ENCODE peak calls at places on chromosomes 2 and 18, in six cellular contexts. F is mucosa of descending colon, Y is mammary epithelial cell, K is BJ, Z is IMR-90, R is HCT116. M is an unnamed sample. For H3K36me3, the result is how much of the 10 kb centered on the place peaks cover.

GRCh38 chr2:177314194-177314593 is 49.7 kb upstream of the NFE2L2 start:
- DNase-seq in Y (peak), F (no peak), R (no peak), K (peak), Z (peak), M (no peak)

GRCh38 chr18:59501876-59502221 is 142.8 kb upstream of the LMAN1 start:
- DNase-seq in F (no peak), Z (no peak), K (no peak), R (no peak), Y (no peak), M (no peak)

GRCh38 chr2:140905078-140905781 is 1225.6 kb downstream of the LRP1B start:
- DNase-seq in K (no peak), Z (no peak), R (no peak), Y (no peak), F (no peak), M (no peak)

GRCh38 chr2:101125374-101125773 is 25.8 kb downstream of the TBC1D8 start:
- DNase-seq in K (no peak), Y (peak), F (no peak), R (peak), Z (no peak), M (no peak)

GRCh38 chr2:120228503-120228902 is 5.3 kb upstream of the TMEM185B start:
- DNase-seq in Z (no peak), K (no peak), Y (no peak), F (no peak), R (no peak), M (no peak)

GRCh38 chr2:54387592-54387991 is 68.5 kb upstream of the SPTBN1 start:
- DNase-seq in K (no peak), Y (no peak), R (no peak), Z (no peak), F (no peak), M (no peak)

GRCh38 chr2:9481257-9481922 is 7.0 kb downstream of the IAH1 start:
- DNase-seq in Y (peak), F (no peak), K (no peak), Z (peak), R (no peak), M (no peak)

GRCh38 chr2:127429291-127429690 is 11.1 kb downstream of the PROC start:
- DNase-seq in K (no peak), R (no peak), F (no peak), Y (no peak), Z (no peak), M (no peak)

GRCh38 chr2:208183526-208183925 is 6.3 kb downstream of the C2orf80 start:
- DNase-seq in F (no peak), K (no peak), Y (no peak), R (no peak), Z (no peak), M (no peak)

GRCh38 chr2:2567776-2568175 is 236.7 kb upstream of the MYT1L start:
- DNase-seq in F (no peak), K (no peak), Y (no peak), Z (no peak), R (no peak), M (no peak)

GRCh38 chr2:75523313-75524275 is 37.1 kb downstream of the EVA1A start:
- DNase-seq in R (peak), Z (peak), K (no peak), F (no peak), Y (peak), M (no peak)

GRCh38 chr2:108834620-108835019 is 48.0 kb downstream of the CCDC138 start:
- DNase-seq in F (no peak), R (no peak), Y (no peak), Z (no peak), K (no peak), M (no peak)

GRCh38 chr2:223108376-223109100 is 56.5 kb downstream of the KCNE4 start:
- DNase-seq in R (no peak), Y (peak), F (no peak), K (peak), Z (no peak), M (no peak)

GRCh38 chr2:207163053-207163814 is 2.5 kb downstream of the KLF7 start:
- DNase-seq in K (peak), R (peak), Z (peak), F (peak), Y (peak), M (peak)

GRCh38 chr18:13428319-13428718 is 209.8 kb downstream of the LDLRAD4 start:
- DNase-seq in R (no peak), Y (no peak), Z (no peak), F (no peak), K (no peak), M (no peak)

GRCh38 chr18:79579807-79580480 is 99.7 kb upstream of the CTDP1 start:
- DNase-seq in Y (no peak), F (no peak), R (no peak), K (no peak), Z (no peak), M (peak)

GRCh38 chr2:127106457-127106997 is 427 bp downstream of the BIN1 start:
- DNase-seq in F (no peak), R (no peak), Z (peak), K (no peak), Y (peak), M (peak)

GRCh38 chr2:34096552-34097171 is 497.6 kb upstream of the FAM98A start:
- DNase-seq in K (no peak), Z (peak), Y (peak), R (peak), F (peak), M (no peak)

GRCh38 chr2:8203354-8203753 is 478.5 kb upstream of the ID2 start:
- DNase-seq in K (no peak), F (no peak), Z (no peak), R (no peak), Y (no peak), M (no peak)

GRCh38 chr2:121019073-121019472 is 265.9 kb downstream of the TFCP2L1 start:
- DNase-seq in Z (peak), Y (no peak), R (no peak), K (no peak), F (no peak), M (peak)

GRCh38 chr2:239689985-239690384 is 289.2 kb upstream of the HDAC4 start:
- DNase-seq in Z (no peak), Y (no peak), R (no peak), F (no peak), K (no peak), M (no peak)

GRCh38 chr2:239687441-239687840 is 286.6 kb upstream of the HDAC4 start:
- DNase-seq in R (no peak), K (no peak), Y (no peak), F (no peak), Z (no peak), M (no peak)

GRCh38 chr2:239689410-239689809 is 288.6 kb upstream of the HDAC4 start:
- DNase-seq in F (no peak), Y (no peak), Z (no peak), K (no peak), R (no peak), M (no peak)

GRCh38 chr2:239688840-239689239 is 288.0 kb upstream of the HDAC4 start:
- DNase-seq in Z (no peak), K (no peak), R (no peak), Y (no peak), F (no peak), M (no peak)

DNA sequence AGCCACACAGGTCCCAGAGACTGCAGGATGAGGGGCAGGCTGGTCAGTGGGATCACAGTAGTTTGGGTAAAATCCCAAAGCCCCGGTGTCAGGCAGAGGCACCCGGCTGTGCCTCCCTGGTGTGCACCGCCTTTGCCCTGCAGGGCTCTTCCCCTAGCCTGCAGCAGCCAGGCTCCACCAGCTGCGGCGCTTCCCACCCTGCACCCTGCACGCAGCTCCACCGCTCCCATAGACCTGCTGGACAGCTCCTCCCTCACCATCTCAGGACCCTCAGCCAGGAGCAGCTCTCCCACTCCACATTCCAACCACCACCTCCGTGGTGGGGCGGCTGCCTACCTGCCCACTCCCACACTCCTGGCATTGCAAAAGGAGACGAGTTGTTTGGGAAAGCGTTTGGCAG is 287.3 kb upstream of the HDAC4 start:
- DNase-seq in Z (no peak), R (no peak), K (no peak), Y (no peak), F (no peak), M (no peak)
- TF ChIP-seq CTCF in Z (no peak), R (peak), K (no peak), Y (no peak), F (no peak), M (no peak)

GRCh38 chr2:44342854-44343253 is 18.4 kb downstream of the PREPL start:
- DNase-seq in R (no peak), F (peak), K (no peak), Z (peak), Y (no peak), M (no peak)
- H3K4me3 ChIP-seq in R (no peak), F (no peak), K (no peak), Z (no peak), Y (no peak), M (no peak)

DNA sequence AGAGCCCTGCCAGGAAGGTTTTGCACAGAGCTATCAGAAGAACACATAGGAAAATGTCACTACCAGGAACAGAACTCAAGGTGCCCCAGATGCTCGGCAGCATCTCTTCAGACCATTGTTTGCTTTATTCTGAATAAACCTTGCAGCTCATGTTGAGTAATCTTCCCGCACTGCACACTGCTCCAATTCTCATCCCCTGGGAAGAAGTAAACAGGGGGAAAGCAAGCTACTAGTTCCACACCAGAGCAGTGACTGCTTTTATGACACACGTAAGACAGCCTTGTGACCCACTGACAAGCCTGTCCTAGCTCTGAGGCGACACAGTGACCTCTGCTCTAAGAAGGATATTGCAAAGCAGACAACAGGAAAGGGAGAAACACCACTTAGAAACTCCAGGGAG is 44.2 kb downstream of the NRP2 start:
- DNase-seq in Y (no peak), F (no peak), K (no peak), Z (no peak), R (no peak), M (no peak)
- H3K36me3 ChIP-seq in Y (under half), F (under half), K (under half), Z (half or more), R (under half), M (under half)

GRCh38 chr2:15748736-15749323 is 157.2 kb downstream of the DDX1 start:
- DNase-seq in Y (no peak), R (peak), F (peak), Z (no peak), K (no peak), M (no peak)
- TF ChIP-seq CTCF in Y (peak), R (peak), F (no peak), Z (no peak), K (no peak), M (peak)

DNA sequence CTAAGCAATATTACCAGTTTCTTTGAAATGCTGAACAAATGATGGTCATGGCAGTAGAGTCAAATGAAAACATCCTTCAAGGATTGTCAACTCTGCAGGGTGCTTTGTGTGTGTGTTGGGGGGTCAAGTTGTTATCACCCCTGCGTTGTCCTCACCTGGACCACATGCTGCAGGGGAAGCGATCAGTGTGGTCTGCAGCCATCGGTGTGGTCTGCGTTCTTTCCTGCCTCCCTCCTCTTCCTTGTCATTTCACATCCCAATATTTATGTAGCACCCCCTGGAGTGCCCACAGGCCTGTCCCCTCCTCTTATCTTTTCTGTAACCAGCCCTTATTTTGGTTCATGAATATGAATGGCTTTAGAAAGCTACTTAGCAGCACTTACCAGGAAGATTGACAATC is 38.9 kb downstream of the UGP2 start:
- DNase-seq in F (no peak), Z (no peak), Y (no peak), R (no peak), K (no peak), M (no peak)
- H3K4me3 ChIP-seq in F (no peak), Z (no peak), Y (no peak), R (no peak), K (no peak), M (no peak)

M was measured in kidney.